ENCODE peak calls at places on chromosomes 11 and 22, in seven cellular contexts. R, Q, C, Y, T, O and F are unnamed samples.

GRCh38 chr11:1771700-1772099 is 8.0 kb upstream of the CTSD start:
- DNase-seq in R (no peak), Q (no peak), C (no peak), Y (peak; percentile 28), T (no peak), O (no peak), F (no peak)

GRCh38 chr11:61814242-61814957 is 2.4 kb downstream of the FADS1 start:
- DNase-seq in R (no peak), Q (no peak), C (no peak), Y (peak; percentile 56), T (no peak), O (no peak), F (no peak)

GRCh38 chr22:47734511-47734910 is 972.1 kb downstream of the TBC1D22A start:
- DNase-seq in R (no peak), Q (no peak), C (no peak), Y (no peak), T (no peak), O (no peak), F (no peak)

GRCh38 chr11:130448416-130449068 is at the start of gene ADAMTS15:
- DNase-seq in R (peak; percentile 80), Q (peak; percentile 91), C (no peak), Y (no peak), T (peak; percentile 91), O (peak; percentile 50), F (no peak)

GRCh38 chr11:87736928-87737327 is 438.3 kb downstream of the RAB38 start:
- DNase-seq in R (no peak), Q (no peak), C (no peak), Y (no peak), T (no peak), O (no peak), F (no peak)

GRCh38 chr11:130740819-130741218 is 175.5 kb downstream of the SNX19 start:
- DNase-seq in R (no peak), Q (no peak), C (no peak), Y (peak; percentile 18), T (no peak), O (no peak), F (no peak)

GRCh38 chr11:92149996-92150395 is 74.6 kb upstream of the FAT3 start:
- DNase-seq in R (no peak), Q (no peak), C (no peak), Y (peak; percentile 51), T (no peak), O (no peak), F (no peak)

GRCh38 chr22:23068096-23068831 is 2.1 kb upstream of the GNAZ start:
- DNase-seq in R (no peak), Q (no peak), C (no peak), Y (no peak), T (peak; percentile 4), O (no peak), F (no peak)

GRCh38 chr22:50440544-50441249 is 34.1 kb downstream of the SBF1 start:
- DNase-seq in R (no peak), Q (no peak), C (no peak), Y (no peak), T (no peak), O (peak; percentile 29), F (no peak)

GRCh38 chr11:5674391-5674790 is 10.5 kb downstream of the TRIM5 start:
- DNase-seq in R (no peak), Q (no peak), C (no peak), Y (no peak), T (no peak), O (no peak), F (no peak)

GRCh38 chr22:44404341-44405020 is 91.7 kb upstream of the SHISAL1 start:
- DNase-seq in R (no peak), Q (no peak), C (no peak), Y (no peak), T (no peak), O (no peak), F (no peak)

GRCh38 chr11:3218483-3219280 is at the start of gene MRGPRG:
- DNase-seq in R (no peak), Q (no peak), C (no peak), Y (no peak), T (peak; percentile 28), O (no peak), F (no peak)

GRCh38 chr11:82936261-82936660 is 34.7 kb downstream of the DDIAS start:
- DNase-seq in R (no peak), Q (no peak), C (no peak), Y (no peak), T (no peak), O (no peak), F (peak; percentile 2)

GRCh38 chr22:48719978-48720661 is 1107.6 kb downstream of the BRD1 start:
- DNase-seq in R (no peak), Q (no peak), C (no peak), Y (no peak), T (peak; percentile 71), O (no peak), F (no peak)

GRCh38 chr22:30405731-30406130 is 8.9 kb downstream of the SEC14L2 start:
- DNase-seq in R (no peak), Q (no peak), C (no peak), Y (no peak), T (no peak), O (no peak), F (no peak)

GRCh38 chr22:19824197-19825015 is 30.3 kb downstream of the GNB1L start:
- DNase-seq in R (no peak), Q (no peak), C (no peak), Y (no peak), T (no peak), O (no peak), F (no peak)